ENCODE peak calls at places on chromosome 9, in five cellular contexts. V, R, W, E and P are unnamed samples.
A peak's percentile ranks its signal among the peaks of the same experiment; 100 is the strongest.

GRCh38 chr9:14173730-14174129 is 140.2 kb downstream of the NFIB start:
- DNase-seq in V (no peak), W (no peak), R (no peak), E (no peak), P (no peak)

GRCh38 chr9:107730691-107731090 is 241.1 kb upstream of the KLF4 start:
- DNase-seq in R (no peak), W (no peak), E (no peak), V (no peak), P (no peak)

GRCh38 chr9:109558718-109559151 is 60.6 kb upstream of the PTPN3 start:
- DNase-seq in V (no peak), E (no peak), W (no peak), R (no peak), P (no peak)

GRCh38 chr9:37876376-37876775 is 27.6 kb downstream of the SLC25A51 start:
- DNase-seq in E (no peak), R (no peak), V (no peak), W (no peak), P (no peak)

GRCh38 chr9:81690251-81690851 is 1.0 kb upstream of the TLE1 start:
- DNase-seq in W (peak; percentile 18), R (peak; percentile 59), E (peak; percentile 84), V (no peak), P (peak; percentile 51)

GRCh38 chr9:129887210-129888084 is 52.2 kb downstream of the USP20 start:
- DNase-seq in R (no peak), W (no peak), V (peak; percentile 73), E (no peak), P (no peak)

GRCh38 chr9:108812388-108812787 is 43.4 kb downstream of the ACTL7B start:
- DNase-seq in E (no peak), R (no peak), W (no peak), V (no peak), P (no peak)

GRCh38 chr9:99050292-99050911 is 54.5 kb upstream of the TGFBR1 start:
- DNase-seq in R (no peak), V (peak; percentile 67), E (no peak), W (peak; percentile 36), P (no peak)

GRCh38 chr9:89670114-89670513 is 65.3 kb downstream of the GADD45G start:
- DNase-seq in W (no peak), R (no peak), E (no peak), V (no peak), P (no peak)

GRCh38 chr9:112881366-112881765 is 9.3 kb downstream of the SLC46A2 start:
- DNase-seq in E (no peak), R (no peak), V (peak; percentile 72), W (peak; percentile 67), P (no peak)

GRCh38 chr9:137382728-137383452 is 40.1 kb downstream of the EXD3 start:
- DNase-seq in W (no peak), E (no peak), V (no peak), R (no peak), P (no peak)

GRCh38 chr9:35736201-35736633 is 3.8 kb downstream of the CREB3 start:
- DNase-seq in E (peak; percentile 72), R (peak; percentile 55), V (peak; percentile 81), W (peak; percentile 62), P (peak; percentile 68)

GRCh38 chr9:129436751-129437625 is 183.9 kb downstream of the C9orf50 start:
- DNase-seq in E (peak; percentile 24), R (peak; percentile 71), W (no peak), V (no peak), P (peak; percentile 54)

GRCh38 chr9:130034570-130034969 is 8.4 kb downstream of the FNBP1 start:
- DNase-seq in V (peak; percentile 73), R (no peak), W (peak; percentile 82), E (no peak), P (no peak)

GRCh38 chr9:116337015-116337414 is 183.4 kb downstream of the PAPPA start:
- DNase-seq in E (no peak), R (no peak), V (peak; percentile 46), W (peak; percentile 45), P (no peak)